ENCODE peak calls at places on chromosomes 12 and 14, in nine cellular contexts. V is GM04504; M is ELR; J is fibroblast of pulmonary artery; G is cerebellar nuclear complex; I is HEK293T; D is adipocyte; C is neural crest cell; K is stimulated activated CD4-positive, alpha-beta T cell treated with anti-CD3 and anti-CD28 coated beads, Interleukin-1b, Interleukin-23, amount 100 ng/mL, for 1 hour. L is an unnamed sample.

GRCh38 chr14:59905193-59905592 is 14.8 kb upstream of the LRRC9 start:
- DNase-seq in V (no peak), M (peak), J (no peak), G (no peak), I (no peak), D (no peak), C (no peak), K (no peak), L (no peak)

GRCh38 chr14:85813040-85813439 is 283.1 kb downstream of the FLRT2 start:
- DNase-seq in V (no peak), M (no peak), J (no peak), G (no peak), I (no peak), D (no peak), C (no peak), K (no peak), L (no peak)

GRCh38 chr12:4743046-4743445 is 22.8 kb downstream of the GALNT8 start:
- DNase-seq in V (no peak), M (peak), J (no peak), G (no peak), I (no peak), D (no peak), C (no peak), K (no peak), L (no peak)

GRCh38 chr12:24848941-24849477 is 99.9 kb downstream of the BCAT1 start:
- DNase-seq in V (no peak), M (no peak), J (no peak), G (no peak), I (no peak), D (no peak), C (no peak), K (no peak), L (no peak)

GRCh38 chr12:19946549-19946948 is 421.8 kb upstream of the PDE3A start:
- DNase-seq in V (peak), M (peak), J (peak), G (no peak), I (no peak), D (peak), C (no peak), K (no peak), L (no peak)

GRCh38 chr12:109680521-109681030 is 33.0 kb upstream of the FAM222A start:
- DNase-seq in V (no peak), M (no peak), J (no peak), G (no peak), I (no peak), D (no peak), C (no peak), K (no peak), L (no peak)

GRCh38 chr14:102733326-102733725 is 43.9 kb upstream of the TRAF3 start:
- DNase-seq in V (no peak), M (no peak), J (no peak), G (no peak), I (no peak), D (no peak), C (no peak), K (no peak), L (no peak)

GRCh38 chr14:81402123-81402495 is 2.0 kb upstream of the STON2 start:
- DNase-seq in V (no peak), M (peak), J (peak), G (no peak), I (no peak), D (peak), C (no peak), K (no peak), L (no peak)

GRCh38 chr12:72368298-72368697 is 96.1 kb downstream of the TRHDE start:
- DNase-seq in V (no peak), M (no peak), J (no peak), G (no peak), I (no peak), D (no peak), C (no peak), K (no peak), L (no peak)

GRCh38 chr14:93536945-93537344 is 106.2 kb downstream of the UNC79 start:
- DNase-seq in V (no peak), M (peak), J (peak), G (no peak), I (peak), D (peak), C (no peak), K (no peak), L (no peak)

GRCh38 chr12:45934956-45935355 is 55.4 kb downstream of the SCAF11 start:
- DNase-seq in V (no peak), M (no peak), J (no peak), G (no peak), I (no peak), D (no peak), C (no peak), K (no peak), L (no peak)

GRCh38 chr12:65881965-65882413 is 57.7 kb downstream of the HMGA2 start:
- DNase-seq in V (peak), M (no peak), J (peak), G (peak), I (no peak), D (no peak), C (no peak), K (no peak), L (no peak)

GRCh38 chr12:16352481-16352880 is 5.0 kb downstream of the MGST1 start:
- DNase-seq in V (no peak), M (peak), J (peak), G (no peak), I (no peak), D (no peak), C (no peak), K (no peak), L (no peak)

GRCh38 chr12:11729008-11729407 is 79.5 kb downstream of the ETV6 start:
- DNase-seq in V (no peak), M (no peak), J (no peak), G (no peak), I (no peak), D (no peak), C (no peak), K (no peak), L (no peak)

GRCh38 chr12:110684322-110684836 is 4.5 kb downstream of the HVCN1 start:
- DNase-seq in V (no peak), M (no peak), J (no peak), G (no peak), I (no peak), D (no peak), C (no peak), K (no peak), L (no peak)

GRCh38 chr12:65300679-65301349 is 22.3 kb downstream of the MSRB3 start:
- DNase-seq in V (no peak), M (peak), J (peak), G (no peak), I (peak), D (peak), C (no peak), K (no peak), L (no peak)

GRCh38 chr12:30719060-30719459 is 23.4 kb upstream of the IPO8 start:
- DNase-seq in V (peak), M (peak), J (peak), G (no peak), I (no peak), D (peak), C (no peak), K (no peak), L (no peak)

GRCh38 chr14:67814826-67815225 is 1.6 kb downstream of the ZFYVE26 start:
- DNase-seq in V (no peak), M (no peak), J (no peak), G (no peak), I (no peak), D (no peak), C (no peak), K (no peak), L (no peak)

GRCh38 chr12:12097821-12098688 is 27.3 kb downstream of the BCL2L14 start:
- DNase-seq in V (no peak), M (no peak), J (no peak), G (no peak), I (no peak), D (no peak), C (no peak), K (no peak), L (no peak)

GRCh38 chr12:124486346-124486963 is 81.0 kb downstream of the NCOR2 start:
- DNase-seq in V (no peak), M (no peak), J (no peak), G (no peak), I (no peak), D (no peak), C (no peak), K (no peak), L (no peak)

GRCh38 chr12:55972045-55972843 is 1.6 kb upstream of the RAB5B start:
- DNase-seq in V (peak), M (peak), J (peak), G (no peak), I (no peak), D (peak), C (no peak), K (no peak), L (no peak)

GRCh38 chr12:52198454-52199215 is 6.8 kb upstream of the KRT80 start:
- DNase-seq in V (no peak), M (no peak), J (no peak), G (no peak), I (no peak), D (no peak), C (no peak), K (no peak), L (no peak)

GRCh38 chr14:81275305-81275950 is 54.7 kb upstream of the GTF2A1 start:
- DNase-seq in V (no peak), M (no peak), J (no peak), G (no peak), I (no peak), D (no peak), C (no peak), K (no peak), L (no peak)

GRCh38 chr14:51849095-51849494 is 11.3 kb upstream of the GNG2 start:
- DNase-seq in V (no peak), M (peak), J (no peak), G (no peak), I (no peak), D (no peak), C (no peak), K (no peak), L (no peak)

GRCh38 chr12:85559534-85559933 is 276.7 kb downstream of the RASSF9 start:
- DNase-seq in V (no peak), M (peak), J (no peak), G (no peak), I (no peak), D (no peak), C (no peak), K (no peak), L (no peak)

GRCh38 chr12:116594325-116595038 is 35.3 kb downstream of the MAP1LC3B2 start:
- DNase-seq in V (no peak), M (no peak), J (no peak), G (no peak), I (no peak), D (no peak), C (no peak), K (no peak), L (no peak)

GRCh38 chr12:31322651-31323248 is 3.2 kb downstream of the SINHCAF start:
- DNase-seq in V (no peak), M (peak), J (peak), G (no peak), I (no peak), D (peak), C (no peak), K (no peak), L (no peak)

GRCh38 chr14:61489002-61489401 is 167.6 kb downstream of the PRKCH start:
- DNase-seq in V (no peak), M (no peak), J (no peak), G (no peak), I (no peak), D (no peak), C (no peak), K (no peak), L (no peak)

GRCh38 chr12:74066476-74066875 is 471.2 kb upstream of the ATXN7L3B start:
- DNase-seq in V (no peak), M (no peak), J (no peak), G (no peak), I (no peak), D (no peak), C (no peak), K (no peak), L (no peak)

GRCh38 chr14:42047421-42048045 is 440.9 kb downstream of the LRFN5 start:
- DNase-seq in V (no peak), M (peak), J (peak), G (no peak), I (no peak), D (no peak), C (no peak), K (no peak), L (no peak)

GRCh38 chr12:88111074-88111652 is 30.7 kb downstream of the CEP290 start:
- DNase-seq in V (peak), M (peak), J (peak), G (no peak), I (peak), D (peak), C (no peak), K (no peak), L (no peak)

GRCh38 chr12:89882757-89883156 is 174.1 kb upstream of the ATP2B1 start:
- DNase-seq in V (no peak), M (no peak), J (no peak), G (no peak), I (no peak), D (no peak), C (no peak), K (no peak), L (no peak)

GRCh38 chr12:109115758-109116610 is at the start of gene ACACB:
- DNase-seq in V (no peak), M (no peak), J (no peak), G (no peak), I (no peak), D (no peak), C (no peak), K (no peak), L (no peak)

GRCh38 chr14:73723799-73724621 is 9.8 kb upstream of the PNMA1 start:
- DNase-seq in V (peak), M (peak), J (peak), G (no peak), I (no peak), D (peak), C (no peak), K (no peak), L (no peak)

GRCh38 chr12:42871831-42872230 is 282.3 kb upstream of the PRICKLE1 start:
- DNase-seq in V (no peak), M (no peak), J (no peak), G (no peak), I (no peak), D (no peak), C (no peak), K (no peak), L (no peak)

GRCh38 chr12:65133879-65134278 is 12.8 kb upstream of the WIF1 start:
- DNase-seq in V (no peak), M (no peak), J (no peak), G (no peak), I (no peak), D (no peak), C (no peak), K (no peak), L (no peak)

GRCh38 chr14:103910262-103910935 is 17.9 kb upstream of the TDRD9 start:
- DNase-seq in V (peak), M (peak), J (peak), G (peak), I (peak), D (peak), C (peak), K (peak), L (peak)

GRCh38 chr14:92563359-92563758 is 49.8 kb downstream of the RIN3 start:
- DNase-seq in V (no peak), M (peak), J (no peak), G (no peak), I (no peak), D (peak), C (no peak), K (no peak), L (no peak)